ENCODE peak calls at places on chromosomes 6 and 20, in ten cellular contexts. L, B, Q, P, I, X, U, K, T and F are unnamed samples.

GRCh38 chr6:71139249-71139648 is 149.4 kb upstream of the OGFRL1 start:
- DNase-seq in L (no peak), B (peak; percentile 73), Q (no peak), P (no peak), I (peak; percentile 56), X (no peak), U (peak; percentile 36), K (no peak), T (no peak), F (peak; percentile 95)

GRCh38 chr6:78954740-78955139 is 87.4 kb downstream of the IRAK1BP1 start:
- DNase-seq in L (no peak), B (no peak), Q (no peak), P (no peak), I (no peak), X (no peak), U (no peak), K (no peak), T (no peak), F (no peak)

GRCh38 chr20:63494420-63495166 is 4.3 kb downstream of the EEF1A2 start:
- DNase-seq in L (no peak), B (no peak), Q (no peak), P (no peak), I (no peak), X (no peak), U (no peak), K (no peak), T (no peak), F (no peak)

GRCh38 chr6:25439368-25439767 is 160.2 kb downstream of the CARMIL1 start:
- DNase-seq in L (no peak), B (no peak), Q (no peak), P (no peak), I (no peak), X (no peak), U (no peak), K (no peak), T (no peak), F (no peak)

GRCh38 chr6:137777299-137778075 is 89.6 kb upstream of the TNFAIP3 start:
- DNase-seq in L (no peak), B (no peak), Q (no peak), P (no peak), I (no peak), X (no peak), U (peak; percentile 52), K (no peak), T (no peak), F (no peak)

GRCh38 chr20:44736170-44737021 is 9.3 kb upstream of the KCNK15 start:
- DNase-seq in L (no peak), B (peak; percentile 78), Q (peak; percentile 70), P (peak; percentile 81), I (peak; percentile 68), X (peak; percentile 38), U (peak; percentile 94), K (peak; percentile 96), T (no peak), F (peak; percentile 74)

GRCh38 chr6:170143401-170144150 is 147.3 kb downstream of the DLL1 start:
- DNase-seq in L (no peak), B (no peak), Q (no peak), P (no peak), I (no peak), X (no peak), U (no peak), K (no peak), T (no peak), F (no peak)

GRCh38 chr20:44700306-44700705 is 14.9 kb upstream of the CCN5 start:
- DNase-seq in L (no peak), B (no peak), Q (peak; percentile 18), P (no peak), I (no peak), X (no peak), U (no peak), K (no peak), T (no peak), F (no peak)

GRCh38 chr6:111450087-111450486 is 32.9 kb downstream of the REV3L start:
- DNase-seq in L (no peak), B (no peak), Q (no peak), P (no peak), I (no peak), X (no peak), U (no peak), K (no peak), T (no peak), F (no peak)